ENCODE peak calls at places on chromosomes 13 and 19, in four cellular contexts. P is left ventricle myocardium inferior, X is astrocyte of the cerebellum, O is esophagus muscularis mucosa. G is an unnamed sample.

GRCh38 chr13:20232556-20233277 is 598 bp upstream of the GJB6 start:
- DNase-seq in P (no peak), O (no peak), X (no peak), G (no peak)

GRCh38 chr19:17795495-17795856 is 538 bp downstream of the B3GNT3 start:
- DNase-seq in P (no peak), X (no peak), O (no peak), G (no peak)

GRCh38 chr13:42814868-42815267 is 33.5 kb downstream of the FAM216B start:
- DNase-seq in O (no peak), X (peak), P (no peak), G (no peak)

GRCh38 chr19:58279042-58279924 is 528 bp downstream of the ZNF8 start:
- DNase-seq in O (peak), X (no peak), P (peak), G (peak)

GRCh38 chr19:17952041-17952976 is 14.6 kb upstream of the KCNN1 start:
- DNase-seq in P (no peak), X (no peak), O (no peak), G (no peak)

GRCh38 chr19:50475736-50476223 is 527 bp upstream of the EMC10 start:
- DNase-seq in X (no peak), O (no peak), P (no peak), G (no peak)

GRCh38 chr13:51590966-51591627 is 6.8 kb downstream of the WDFY2 start:
- DNase-seq in O (no peak), X (no peak), P (no peak), G (no peak)

GRCh38 chr13:53004605-53005004 is 24.0 kb upstream of the OLFM4 start:
- DNase-seq in X (no peak), P (no peak), O (no peak), G (no peak)

GRCh38 chr19:3511506-3512251 is 5.6 kb downstream of the FZR1 start:
- DNase-seq in X (no peak), O (no peak), P (no peak), G (no peak)

GRCh38 chr13:51202477-51203046 is 19.6 kb upstream of the FAM124A start:
- DNase-seq in O (peak), X (no peak), P (no peak), G (no peak)

GRCh38 chr19:46700704-46701103 is 16.2 kb downstream of the PRKD2 start:
- DNase-seq in X (no peak), P (no peak), O (no peak), G (no peak)

GRCh38 chr19:46698395-46699321 is 18.3 kb downstream of the PRKD2 start:
- DNase-seq in X (no peak), O (no peak), P (no peak), G (no peak)

GRCh38 chr19:46693760-46694159 is 23.2 kb downstream of the PRKD2 start:
- DNase-seq in X (no peak), O (no peak), P (no peak), G (no peak)

GRCh38 chr19:46696052-46696451 is 20.9 kb downstream of the PRKD2 start:
- DNase-seq in P (no peak), X (no peak), O (no peak), G (no peak)

DNA sequence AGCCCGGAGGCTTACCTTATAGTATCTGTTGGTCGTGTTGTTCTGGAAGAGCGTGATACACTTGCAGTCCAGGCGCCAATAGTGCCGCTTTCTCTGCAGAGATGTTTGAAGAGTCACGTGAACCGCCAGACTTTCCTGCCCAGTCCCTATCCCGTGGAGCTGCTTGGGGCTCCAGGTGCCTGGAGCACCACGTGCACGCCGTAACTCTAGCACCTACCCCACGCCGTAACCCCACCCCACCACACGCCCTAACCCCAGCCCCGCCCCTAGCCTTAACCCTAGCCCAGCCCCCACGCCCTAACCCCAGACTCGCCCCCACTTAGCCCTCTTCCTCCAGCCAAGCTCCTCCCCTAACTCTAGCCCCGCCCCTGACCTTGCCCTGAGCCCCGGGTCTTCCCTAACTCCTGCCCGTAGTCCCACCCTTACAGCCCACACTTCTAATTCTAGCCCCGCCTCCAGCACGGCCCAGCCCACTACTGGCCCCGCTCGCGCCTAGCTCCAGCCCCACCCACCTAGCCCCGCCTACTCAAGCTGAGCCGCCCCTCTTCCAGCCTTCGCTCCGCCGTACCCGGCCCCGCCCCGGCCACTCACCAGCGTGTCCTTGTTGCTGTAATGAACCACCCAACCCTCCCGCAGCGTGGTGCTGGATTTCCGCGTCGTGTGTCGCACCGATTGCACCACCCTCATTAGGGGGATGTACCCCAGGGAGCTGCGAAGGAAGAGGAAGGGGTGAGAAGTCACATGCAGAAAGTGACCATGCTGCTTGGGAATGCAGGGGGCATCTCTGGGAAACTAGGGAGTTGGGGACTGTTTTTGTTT is 19.6 kb downstream of the PRKD2 start:
- DNase-seq in O (peak), X (peak), P (peak), G (peak)
- TF ChIP-seq CTCF in O (no peak), X (no peak), P (no peak), G (no peak)

DNA sequence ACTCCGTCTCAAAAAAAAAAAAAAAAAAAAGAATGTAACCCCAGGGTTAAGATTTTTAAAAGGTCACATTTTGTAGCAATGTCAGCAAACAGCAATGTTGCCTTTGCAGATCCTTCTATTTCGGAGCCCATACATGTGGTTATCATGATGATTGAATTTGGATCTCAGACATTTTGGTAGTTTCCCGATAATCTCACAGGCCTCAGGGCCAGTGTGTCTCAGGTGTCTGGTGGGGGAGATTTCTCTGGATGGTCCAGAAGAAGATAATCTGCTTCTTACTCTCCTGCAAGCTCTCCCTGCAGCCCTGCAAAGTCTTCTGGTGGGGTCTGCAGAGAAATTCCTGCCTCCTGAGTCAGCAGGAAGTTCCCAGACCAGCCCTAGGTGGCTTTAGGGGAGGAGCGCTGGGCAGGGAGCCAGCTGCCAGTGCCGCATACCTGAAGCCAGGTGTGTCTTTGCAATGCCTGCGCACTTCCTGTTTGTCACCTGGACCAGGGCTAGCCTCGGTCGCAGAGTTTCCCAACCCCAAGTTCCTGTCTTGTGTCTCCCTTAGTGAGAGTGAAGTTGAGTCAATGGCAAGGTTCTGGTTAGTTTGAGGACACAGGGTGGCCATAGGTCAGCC is 1.4 kb downstream of the SH2D3A start:
- DNase-seq in P (no peak), O (no peak), X (no peak), G (no peak)
- H3K4me3 ChIP-seq in P (no peak), O (no peak), X (no peak), G (no peak)

GRCh38 chr19:5537870-5538269 is 29.9 kb downstream of the TINCR start:
- DNase-seq in O (no peak), X (no peak), P (peak), G (no peak)

GRCh38 chr19:5530701-5531100 is 37.1 kb downstream of the TINCR start:
- DNase-seq in P (no peak), O (no peak), X (no peak), G (no peak)

GRCh38 chr19:5533257-5533656 is 34.5 kb downstream of the TINCR start:
- DNase-seq in X (no peak), O (no peak), P (no peak), G (no peak)

GRCh38 chr19:5536337-5536894 is 31.3 kb downstream of the TINCR start:
- DNase-seq in O (no peak), P (peak), X (peak), G (peak)

DNA sequence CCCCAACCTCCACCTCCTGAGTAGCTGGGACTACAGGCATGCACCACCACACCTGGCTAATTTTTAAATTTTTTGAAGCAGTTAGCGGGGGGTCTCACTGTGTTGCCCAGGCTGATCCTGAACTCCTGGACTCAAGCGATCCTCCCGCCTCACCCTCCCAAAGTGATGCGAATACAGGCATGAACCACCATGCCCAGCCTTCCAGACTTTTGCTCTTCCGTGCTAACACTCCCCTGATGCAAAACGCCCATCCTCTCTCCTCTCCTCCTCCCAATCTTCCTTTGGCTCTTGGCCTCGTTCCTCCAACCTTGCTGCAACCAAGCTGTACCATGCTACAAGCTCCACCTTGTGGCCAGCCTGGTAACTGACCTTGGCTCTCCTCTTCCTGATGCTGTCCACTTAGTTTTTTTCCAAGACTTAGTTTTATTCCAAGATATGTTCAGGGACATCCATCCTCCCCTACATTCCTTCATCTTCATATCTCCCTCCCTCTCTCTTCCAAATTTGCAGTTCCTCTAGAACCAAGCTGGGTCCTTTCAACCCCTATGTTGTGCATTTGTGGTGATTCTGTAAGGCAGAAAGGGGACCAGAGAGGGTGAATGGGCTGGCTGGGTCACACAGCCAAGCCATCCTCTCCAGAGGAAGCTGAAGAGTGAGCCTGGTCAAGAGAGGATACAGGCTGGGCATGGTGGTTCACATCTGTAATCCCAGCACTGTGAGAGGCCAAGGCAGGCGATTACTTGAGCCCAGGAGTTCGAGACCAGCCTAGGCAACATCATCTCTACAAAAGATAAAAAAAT is 32.8 kb downstream of the TINCR start:
- DNase-seq in X (no peak), P (no peak), O (no peak), G (no peak)
- TF ChIP-seq CTCF in X (peak), P (peak), O (no peak), G (peak)

GRCh38 chr19:34793562-34793961 is 20.5 kb upstream of the ZNF599 start:
- DNase-seq in O (peak), P (no peak), X (no peak), G (no peak)
- H3K4me3 ChIP-seq in O (no peak), P (no peak), X (no peak), G (no peak)

DNA sequence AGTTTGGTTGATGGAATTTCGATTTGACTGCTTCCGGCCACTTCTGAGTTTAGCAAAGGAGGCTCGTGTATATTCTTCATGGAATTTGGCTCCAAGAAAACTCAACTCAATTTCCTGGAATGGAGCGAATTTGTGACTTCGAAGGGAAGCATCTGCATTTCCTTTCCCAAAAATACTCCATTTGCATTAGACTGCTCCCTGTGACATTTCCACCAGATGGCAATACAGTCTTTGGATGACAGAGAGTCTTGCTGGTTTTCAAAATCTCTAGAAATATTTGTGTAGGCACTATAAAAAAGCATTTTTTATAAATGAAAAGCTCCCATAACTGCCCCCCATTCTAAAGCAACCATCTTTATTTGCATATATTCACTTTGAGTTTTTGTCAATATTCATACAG is 4.1 kb downstream of the C1QTNF9 start:
- DNase-seq in X (no peak), O (peak), P (no peak), G (no peak)
- TF ChIP-seq CTCF in X (peak), O (no peak), P (peak), G (peak)

DNA sequence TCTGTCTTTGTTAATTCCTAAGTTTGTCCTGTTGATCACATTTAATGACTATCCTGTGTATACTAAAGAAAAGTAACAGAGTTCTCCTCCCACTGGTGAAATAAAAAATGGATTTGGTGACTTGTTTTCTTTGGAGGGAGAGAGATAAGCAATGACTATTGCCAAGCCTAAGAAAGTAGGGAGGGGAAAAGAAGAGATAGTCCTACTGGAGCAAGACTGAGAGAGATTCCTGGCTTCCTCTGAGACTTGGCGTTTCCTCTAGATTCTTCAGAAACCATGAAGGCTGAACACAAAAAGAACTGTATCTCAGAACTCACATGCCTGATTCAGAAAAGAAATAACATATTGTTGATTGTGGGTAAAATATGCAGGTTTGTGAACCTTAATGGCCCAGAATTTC is 406.5 kb downstream of the FOXO1 start:
- DNase-seq in X (no peak), P (no peak), O (no peak), G (no peak)
- H3K4me3 ChIP-seq in X (no peak), P (no peak), O (no peak), G (no peak)

GRCh38 chr13:38046049-38046376 is 176.4 kb upstream of the TRPC4 start:
- DNase-seq in O (no peak), P (no peak), X (no peak), G (no peak)
- TF ChIP-seq CTCF in O (no peak), P (no peak), X (no peak), G (no peak)